ENCODE peak calls at places on chromosomes 2 and 18, in eight cellular contexts. T, Q, S, P, Z, U, L and G are unnamed samples.
A peak's percentile ranks its signal among the peaks of the same experiment; 100 is the strongest.

GRCh38 chr2:183070942-183071844 is 7.4 kb upstream of the DUSP19 start:
- DNase-seq in T (no peak), Q (peak; percentile 96), S (peak; percentile 57), P (peak; percentile 48), Z (no peak), U (peak; percentile 81), L (no peak), G (no peak)

GRCh38 chr2:121195036-121195435 is 90.0 kb downstream of the TFCP2L1 start:
- DNase-seq in T (no peak), Q (no peak), S (no peak), P (no peak), Z (no peak), U (no peak), L (no peak), G (no peak)

GRCh38 chr2:229270551-229271410 is at the start of gene PID1:
- DNase-seq in T (no peak), Q (peak; percentile 41), S (peak; percentile 60), P (peak; percentile 78), Z (peak; percentile 71), U (peak; percentile 45), L (peak; percentile 12), G (peak; percentile 72)

GRCh38 chr2:37544617-37545031 is 126.8 kb downstream of the CDC42EP3 start:
- DNase-seq in T (no peak), Q (no peak), S (no peak), P (no peak), Z (no peak), U (no peak), L (no peak), G (no peak)

GRCh38 chr2:43605079-43605655 is 9.3 kb upstream of the THADA start:
- DNase-seq in T (no peak), Q (peak; percentile 52), S (no peak), P (peak; percentile 85), Z (no peak), U (peak; percentile 63), L (peak; percentile 53), G (no peak)

GRCh38 chr18:58310517-58310916 is 266.5 kb downstream of the NEDD4L start:
- DNase-seq in T (no peak), Q (no peak), S (peak; percentile 75), P (no peak), Z (no peak), U (peak; percentile 65), L (no peak), G (peak; percentile 78)

GRCh38 chr18:33584845-33585775 is 7.1 kb downstream of the ASXL3 start:
- DNase-seq in T (no peak), Q (peak; percentile 50), S (no peak), P (no peak), Z (no peak), U (no peak), L (peak; percentile 83), G (no peak)

GRCh38 chr18:33581816-33582215 is 3.8 kb downstream of the ASXL3 start:
- DNase-seq in T (no peak), Q (no peak), S (no peak), P (no peak), Z (no peak), U (no peak), L (no peak), G (no peak)

GRCh38 chr2:160561551-160562280 is 68.1 kb upstream of the RBMS1 start:
- DNase-seq in T (no peak), Q (no peak), S (no peak), P (peak; percentile 55), Z (no peak), U (no peak), L (no peak), G (no peak)

GRCh38 chr18:26791676-26792075 is 73.8 kb downstream of the AQP4 start:
- DNase-seq in T (no peak), Q (no peak), S (no peak), P (peak; percentile 1), Z (no peak), U (no peak), L (no peak), G (no peak)

GRCh38 chr18:76476665-76477561 is 18.1 kb downstream of the ZNF516 start:
- DNase-seq in T (no peak), Q (no peak), S (no peak), P (peak; percentile 91), Z (no peak), U (peak; percentile 72), L (no peak), G (no peak)

GRCh38 chr2:104976603-104977120 is 61.2 kb upstream of the MRPS9 start:
- DNase-seq in T (no peak), Q (peak; percentile 61), S (no peak), P (no peak), Z (peak; percentile 12), U (no peak), L (no peak), G (no peak)

GRCh38 chr2:227608469-227609338 is 5.9 kb downstream of the SCYGR3 start:
- DNase-seq in T (no peak), Q (no peak), S (no peak), P (no peak), Z (no peak), U (no peak), L (no peak), G (no peak)

GRCh38 chr2:53880756-53881155 is 21.0 kb upstream of the GPR75 start:
- DNase-seq in T (no peak), Q (no peak), S (no peak), P (peak; percentile 87), Z (no peak), U (peak; percentile 35), L (no peak), G (no peak)

GRCh38 chr2:156826342-156826933 is 390.3 kb downstream of the GPD2 start:
- DNase-seq in T (no peak), Q (no peak), S (no peak), P (peak; percentile 57), Z (no peak), U (no peak), L (no peak), G (peak; percentile 72)

GRCh38 chr2:177710003-177710411 is 317.4 kb downstream of the AGPS start:
- DNase-seq in T (no peak), Q (no peak), S (no peak), P (no peak), Z (no peak), U (no peak), L (no peak), G (no peak)